ENCODE peak calls at places on chromosomes 11 and 22, in five cellular contexts. One of them, this sample, is unnamed.

GRCh38 chr11:11117730-11118129 is 235.3 kb downstream of the CSNK2A3 start:
- DNase-seq in left lung: no peak
- DNase-seq in fibroblast of the aortic adventitia: no peak
- DNase-seq in upper lobe of left lung: no peak
- DNase-seq in psoas muscle: no peak
- DNase-seq in this sample: no peak

GRCh38 chr11:85759915-85760314 is 51.0 kb downstream of the SYTL2 start:
- DNase-seq in fibroblast of the aortic adventitia: peak
- DNase-seq in upper lobe of left lung: no peak
- DNase-seq in psoas muscle: no peak
- DNase-seq in left lung: no peak
- DNase-seq in this sample: no peak

GRCh38 chr11:133692371-133692770 is 152.9 kb downstream of the SPATA19 start:
- DNase-seq in left lung: no peak
- DNase-seq in upper lobe of left lung: no peak
- DNase-seq in fibroblast of the aortic adventitia: no peak
- DNase-seq in psoas muscle: no peak
- DNase-seq in this sample: no peak

GRCh38 chr11:83691387-83692088 is 405.4 kb upstream of the CCDC90B start:
- DNase-seq in upper lobe of left lung: no peak
- DNase-seq in left lung: no peak
- DNase-seq in psoas muscle: no peak
- DNase-seq in fibroblast of the aortic adventitia: peak
- DNase-seq in this sample: no peak

GRCh38 chr11:26377619-26378018 is 45.7 kb downstream of the ANO3 start:
- DNase-seq in psoas muscle: no peak
- DNase-seq in fibroblast of the aortic adventitia: no peak
- DNase-seq in upper lobe of left lung: no peak
- DNase-seq in left lung: no peak
- DNase-seq in this sample: no peak

GRCh38 chr11:28727254-28727653 is 619.1 kb downstream of the METTL15 start:
- DNase-seq in psoas muscle: no peak
- DNase-seq in fibroblast of the aortic adventitia: peak
- DNase-seq in left lung: no peak
- DNase-seq in upper lobe of left lung: no peak
- DNase-seq in this sample: no peak

GRCh38 chr11:65419460-65419772 is 3.2 kb upstream of the NEAT1 start:
- DNase-seq in upper lobe of left lung: no peak
- DNase-seq in fibroblast of the aortic adventitia: no peak
- DNase-seq in left lung: peak
- DNase-seq in psoas muscle: peak
- DNase-seq in this sample: no peak

GRCh38 chr11:8948901-8949300 is 6.1 kb upstream of the ASCL3 start:
- DNase-seq in left lung: no peak
- DNase-seq in psoas muscle: no peak
- DNase-seq in fibroblast of the aortic adventitia: no peak
- DNase-seq in upper lobe of left lung: no peak
- DNase-seq in this sample: no peak

GRCh38 chr11:86896486-86896885 is 58.7 kb downstream of the FZD4 start:
- DNase-seq in fibroblast of the aortic adventitia: peak
- DNase-seq in psoas muscle: no peak
- DNase-seq in upper lobe of left lung: no peak
- DNase-seq in left lung: no peak
- DNase-seq in this sample: no peak

GRCh38 chr22:25880524-25880923 is 138.5 kb downstream of the MYO18B start:
- DNase-seq in psoas muscle: no peak
- DNase-seq in left lung: no peak
- DNase-seq in upper lobe of left lung: no peak
- DNase-seq in fibroblast of the aortic adventitia: no peak
- DNase-seq in this sample: no peak

GRCh38 chr11:66112640-66113098 is 42.6 kb downstream of the PACS1 start:
- DNase-seq in left lung: no peak
- DNase-seq in fibroblast of the aortic adventitia: peak
- DNase-seq in upper lobe of left lung: no peak
- DNase-seq in psoas muscle: no peak
- DNase-seq in this sample: no peak

GRCh38 chr22:32985899-32986772 is 72.0 kb downstream of the SYN3 start:
- DNase-seq in left lung: no peak
- DNase-seq in fibroblast of the aortic adventitia: peak
- DNase-seq in psoas muscle: peak
- DNase-seq in upper lobe of left lung: no peak
- DNase-seq in this sample: no peak

GRCh38 chr11:125207866-125208425 is 43.4 kb downstream of the PKNOX2 start:
- DNase-seq in fibroblast of the aortic adventitia: peak
- DNase-seq in psoas muscle: no peak
- DNase-seq in upper lobe of left lung: no peak
- DNase-seq in left lung: no peak
- DNase-seq in this sample: no peak

GRCh38 chr11:73143126-73143838 is 1.2 kb upstream of the FCHSD2 start:
- DNase-seq in fibroblast of the aortic adventitia: peak
- DNase-seq in left lung: no peak
- DNase-seq in upper lobe of left lung: no peak
- DNase-seq in psoas muscle: no peak
- DNase-seq in this sample: no peak

GRCh38 chr22:25362883-25363240 is 143.4 kb downstream of the CRYBB2 start:
- DNase-seq in upper lobe of left lung: no peak
- DNase-seq in psoas muscle: peak
- DNase-seq in left lung: no peak
- DNase-seq in fibroblast of the aortic adventitia: peak
- DNase-seq in this sample: no peak

GRCh38 chr22:49968831-49969661 is 8.5 kb downstream of the PIM3 start:
- DNase-seq in psoas muscle: peak
- DNase-seq in upper lobe of left lung: peak
- DNase-seq in fibroblast of the aortic adventitia: no peak
- DNase-seq in left lung: peak
- DNase-seq in this sample: peak

GRCh38 chr22:46587492-46588278 is 32.5 kb upstream of the GRAMD4 start:
- DNase-seq in fibroblast of the aortic adventitia: no peak
- DNase-seq in left lung: peak
- DNase-seq in upper lobe of left lung: peak
- DNase-seq in psoas muscle: no peak
- DNase-seq in this sample: peak

GRCh38 chr11:102610198-102610597 is 14.9 kb downstream of the MMP20 start:
- DNase-seq in upper lobe of left lung: peak
- DNase-seq in psoas muscle: no peak
- DNase-seq in left lung: no peak
- DNase-seq in fibroblast of the aortic adventitia: no peak
- DNase-seq in this sample: no peak

GRCh38 chr11:108788565-108789199 is 123.8 kb downstream of the DDX10 start:
- DNase-seq in upper lobe of left lung: no peak
- DNase-seq in psoas muscle: no peak
- DNase-seq in fibroblast of the aortic adventitia: peak
- DNase-seq in left lung: peak
- DNase-seq in this sample: no peak

GRCh38 chr11:129280027-129280811 is 88.1 kb upstream of the ARHGAP32 start:
- DNase-seq in fibroblast of the aortic adventitia: peak
- DNase-seq in left lung: no peak
- DNase-seq in psoas muscle: no peak
- DNase-seq in upper lobe of left lung: no peak
- DNase-seq in this sample: no peak

GRCh38 chr11:64362339-64362738 is 3.4 kb downstream of the RPS6KA4 start:
- DNase-seq in psoas muscle: no peak
- DNase-seq in fibroblast of the aortic adventitia: no peak
- DNase-seq in upper lobe of left lung: no peak
- DNase-seq in left lung: no peak
- DNase-seq in this sample: no peak

GRCh38 chr22:46604306-46604690 is 15.9 kb upstream of the GRAMD4 start:
- DNase-seq in fibroblast of the aortic adventitia: no peak
- DNase-seq in psoas muscle: peak
- DNase-seq in upper lobe of left lung: no peak
- DNase-seq in left lung: no peak
- DNase-seq in this sample: no peak

GRCh38 chr11:126740857-126741256 is 259.7 kb downstream of the KIRREL3 start:
- DNase-seq in left lung: no peak
- DNase-seq in upper lobe of left lung: no peak
- DNase-seq in fibroblast of the aortic adventitia: no peak
- DNase-seq in psoas muscle: no peak
- DNase-seq in this sample: no peak

GRCh38 chr11:58391879-58392278 is 14.8 kb downstream of the OR5B3 start:
- DNase-seq in fibroblast of the aortic adventitia: no peak
- DNase-seq in psoas muscle: no peak
- DNase-seq in upper lobe of left lung: no peak
- DNase-seq in left lung: no peak
- DNase-seq in this sample: no peak

GRCh38 chr11:65891180-65892136 is 985 bp downstream of the CCDC85B start:
- DNase-seq in fibroblast of the aortic adventitia: no peak
- DNase-seq in psoas muscle: no peak
- DNase-seq in upper lobe of left lung: no peak
- DNase-seq in left lung: peak
- DNase-seq in this sample: no peak

GRCh38 chr22:19870153-19871022 is 15.7 kb upstream of the GNB1L start:
- DNase-seq in fibroblast of the aortic adventitia: no peak
- DNase-seq in upper lobe of left lung: peak
- DNase-seq in psoas muscle: peak
- DNase-seq in left lung: peak
- DNase-seq in this sample: no peak

GRCh38 chr22:21652010-21652546 is 10.0 kb downstream of the SDF2L1 start:
- DNase-seq in left lung: peak
- DNase-seq in psoas muscle: peak
- DNase-seq in fibroblast of the aortic adventitia: peak
- DNase-seq in upper lobe of left lung: peak
- DNase-seq in this sample: peak

GRCh38 chr11:56271092-56271491 is 2.9 kb upstream of the OR5T1 start:
- DNase-seq in fibroblast of the aortic adventitia: no peak
- DNase-seq in left lung: no peak
- DNase-seq in upper lobe of left lung: no peak
- DNase-seq in psoas muscle: no peak
- DNase-seq in this sample: no peak

GRCh38 chr22:44391481-44392445 is 79.0 kb upstream of the SHISAL1 start:
- DNase-seq in psoas muscle: peak
- DNase-seq in fibroblast of the aortic adventitia: no peak
- DNase-seq in upper lobe of left lung: peak
- DNase-seq in left lung: peak
- DNase-seq in this sample: no peak

GRCh38 chr11:61279934-61280656 is 15.0 kb downstream of the VWCE start:
- DNase-seq in upper lobe of left lung: no peak
- DNase-seq in psoas muscle: no peak
- DNase-seq in left lung: no peak
- DNase-seq in fibroblast of the aortic adventitia: peak
- DNase-seq in this sample: no peak

GRCh38 chr22:45831394-45831793 is 145.6 kb downstream of the WNT7B start:
- DNase-seq in upper lobe of left lung: no peak
- DNase-seq in left lung: no peak
- DNase-seq in psoas muscle: no peak
- DNase-seq in fibroblast of the aortic adventitia: peak
- DNase-seq in this sample: no peak

GRCh38 chr22:24953294-24954113 is 988 bp downstream of the KIAA1671 start:
- DNase-seq in fibroblast of the aortic adventitia: no peak
- DNase-seq in upper lobe of left lung: peak
- DNase-seq in left lung: no peak
- DNase-seq in psoas muscle: peak
- DNase-seq in this sample: no peak

GRCh38 chr11:82547163-82547560 is 186.5 kb downstream of the FAM181B start:
- DNase-seq in psoas muscle: no peak
- DNase-seq in left lung: no peak
- DNase-seq in fibroblast of the aortic adventitia: no peak
- DNase-seq in upper lobe of left lung: no peak
- DNase-seq in this sample: no peak

GRCh38 chr11:67421421-67422031 is 6.0 kb downstream of the CARNS1 start:
- DNase-seq in psoas muscle: no peak
- DNase-seq in upper lobe of left lung: no peak
- DNase-seq in left lung: no peak
- DNase-seq in fibroblast of the aortic adventitia: no peak
- DNase-seq in this sample: no peak
- TF ChIP-seq CTCF in psoas muscle: no peak
- TF ChIP-seq CTCF in upper lobe of left lung: no peak
- TF ChIP-seq CTCF in left lung: no peak
- TF ChIP-seq CTCF in fibroblast of the aortic adventitia: no peak
- TF ChIP-seq CTCF in this sample: no peak

GRCh38 chr11:34208266-34209135 is 103.1 kb downstream of the NAT10 start:
- DNase-seq in fibroblast of the aortic adventitia: peak
- DNase-seq in upper lobe of left lung: no peak
- DNase-seq in left lung: no peak
- DNase-seq in psoas muscle: no peak
- DNase-seq in this sample: no peak

GRCh38 chr11:34213366-34213765 is 107.9 kb downstream of the NAT10 start:
- DNase-seq in fibroblast of the aortic adventitia: no peak
- DNase-seq in upper lobe of left lung: no peak
- DNase-seq in left lung: no peak
- DNase-seq in psoas muscle: no peak
- DNase-seq in this sample: no peak

GRCh38 chr11:34206598-34207300 is 101.3 kb downstream of the NAT10 start:
- DNase-seq in upper lobe of left lung: no peak
- DNase-seq in left lung: no peak
- DNase-seq in psoas muscle: no peak
- DNase-seq in fibroblast of the aortic adventitia: peak
- DNase-seq in this sample: no peak

GRCh38 chr11:34207487-34207886 is 102.1 kb downstream of the NAT10 start:
- DNase-seq in psoas muscle: no peak
- DNase-seq in upper lobe of left lung: no peak
- DNase-seq in left lung: no peak
- DNase-seq in fibroblast of the aortic adventitia: no peak
- DNase-seq in this sample: no peak

GRCh38 chr11:34209809-34210208 is 104.4 kb downstream of the NAT10 start:
- DNase-seq in fibroblast of the aortic adventitia: no peak
- DNase-seq in psoas muscle: no peak
- DNase-seq in left lung: no peak
- DNase-seq in upper lobe of left lung: no peak
- DNase-seq in this sample: no peak
- TF ChIP-seq CTCF in fibroblast of the aortic adventitia: no peak
- TF ChIP-seq CTCF in psoas muscle: no peak
- TF ChIP-seq CTCF in left lung: no peak
- TF ChIP-seq CTCF in upper lobe of left lung: no peak
- TF ChIP-seq CTCF in this sample: no peak

GRCh38 chr11:116895053-116895757 is 57.8 kb upstream of the APOA1 start:
- DNase-seq in psoas muscle: no peak
- DNase-seq in upper lobe of left lung: peak
- DNase-seq in fibroblast of the aortic adventitia: no peak
- DNase-seq in left lung: no peak
- DNase-seq in this sample: peak
- TF ChIP-seq CTCF in psoas muscle: peak
- TF ChIP-seq CTCF in upper lobe of left lung: peak
- TF ChIP-seq CTCF in fibroblast of the aortic adventitia: peak
- TF ChIP-seq CTCF in left lung: no peak
- TF ChIP-seq CTCF in this sample: no peak

GRCh38 chr11:41102471-41102870 is 357.0 kb downstream of the LRRC4C start:
- DNase-seq in psoas muscle: no peak
- DNase-seq in left lung: no peak
- DNase-seq in upper lobe of left lung: no peak
- DNase-seq in fibroblast of the aortic adventitia: no peak
- DNase-seq in this sample: no peak
- TF ChIP-seq CTCF in psoas muscle: no peak
- TF ChIP-seq CTCF in left lung: no peak
- TF ChIP-seq CTCF in upper lobe of left lung: no peak
- TF ChIP-seq CTCF in fibroblast of the aortic adventitia: no peak
- TF ChIP-seq CTCF in this sample: no peak

DNA sequence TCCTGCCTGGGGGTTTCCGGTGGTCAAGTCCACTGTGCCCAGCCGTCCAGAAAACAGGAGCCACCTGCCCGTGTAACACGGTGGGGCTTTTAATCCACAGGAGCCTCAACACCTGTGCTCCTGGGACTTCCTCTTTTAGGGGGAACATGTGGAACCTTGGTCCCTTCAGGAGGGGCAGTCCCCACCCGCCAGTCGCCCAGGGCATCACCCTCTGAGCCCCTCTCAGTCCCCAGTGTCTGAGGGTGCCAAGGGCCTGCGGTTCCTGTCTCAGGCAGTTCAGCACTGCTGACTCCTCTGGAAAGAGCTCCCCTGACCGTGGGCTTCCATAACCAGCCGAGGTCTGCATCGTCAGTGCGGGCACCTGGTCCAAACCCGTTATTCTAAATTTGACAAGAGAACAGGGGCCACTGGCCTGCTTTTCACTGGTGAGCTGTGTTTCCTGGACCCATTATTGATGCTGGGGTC is 15.8 kb downstream of the KRTAP5-5 start:
- DNase-seq in fibroblast of the aortic adventitia: no peak
- DNase-seq in psoas muscle: no peak
- DNase-seq in left lung: peak
- DNase-seq in upper lobe of left lung: no peak
- DNase-seq in this sample: no peak
- TF ChIP-seq CTCF in fibroblast of the aortic adventitia: no peak
- TF ChIP-seq CTCF in psoas muscle: no peak
- TF ChIP-seq CTCF in left lung: no peak
- TF ChIP-seq CTCF in upper lobe of left lung: no peak
- TF ChIP-seq CTCF in this sample: no peak